ENCODE peak calls at places on chromosomes 3 and 15, in ten cellular contexts. O, A, T, Z, U, G, W, N, D and F are unnamed samples.

GRCh38 chr3:16240229-16241023 is 24.3 kb downstream of the DPH3 start:
- DNase-seq in O (no peak), A (no peak), T (no peak), Z (no peak), U (no peak), G (no peak), W (no peak), N (no peak), D (peak), F (no peak)

GRCh38 chr3:113167929-113168771 is 43.2 kb upstream of the BOC start:
- DNase-seq in O (no peak), A (no peak), T (no peak), Z (no peak), U (no peak), G (no peak), W (no peak), N (no peak), D (no peak), F (no peak)

GRCh38 chr3:38662544-38662943 is 13.1 kb upstream of the SCN5A start:
- DNase-seq in O (no peak), A (no peak), T (peak), Z (peak), U (no peak), G (no peak), W (no peak), N (no peak), D (no peak), F (no peak)

GRCh38 chr3:126394179-126394976 is at the start of gene CFAP100:
- DNase-seq in O (no peak), A (peak), T (no peak), Z (peak), U (no peak), G (peak), W (no peak), N (peak), D (no peak), F (no peak)

GRCh38 chr3:126029241-126029640 is 54.7 kb downstream of the SLC41A3 start:
- DNase-seq in O (no peak), A (no peak), T (no peak), Z (no peak), U (no peak), G (no peak), W (no peak), N (no peak), D (no peak), F (no peak)

GRCh38 chr15:77107068-77107467 is 36.2 kb upstream of the TSPAN3 start:
- DNase-seq in O (no peak), A (no peak), T (no peak), Z (no peak), U (no peak), G (no peak), W (no peak), N (peak), D (peak), F (no peak)

GRCh38 chr3:58051196-58051595 is 43.0 kb downstream of the FLNB start:
- DNase-seq in O (no peak), A (no peak), T (no peak), Z (no peak), U (no peak), G (no peak), W (no peak), N (no peak), D (peak), F (no peak)

GRCh38 chr3:193605876-193606275 is 12.9 kb downstream of the OPA1 start:
- DNase-seq in O (peak), A (peak), T (peak), Z (peak), U (no peak), G (peak), W (peak), N (peak), D (peak), F (no peak)

GRCh38 chr3:179452166-179452544 is 885 bp upstream of the GNB4 start:
- DNase-seq in O (no peak), A (no peak), T (no peak), Z (peak), U (no peak), G (no peak), W (no peak), N (no peak), D (peak), F (no peak)

GRCh38 chr3:125055913-125056705 is at the start of gene HEG1:
- DNase-seq in O (no peak), A (peak), T (peak), Z (peak), U (no peak), G (peak), W (no peak), N (peak), D (no peak), F (peak)